ENCODE peak calls at places on chromosomes 16 and 17, in eight cellular contexts. Z, P, G, F, T, B, M and K are unnamed samples.

GRCh38 chr17:16953347-16953746 is 18.6 kb downstream of the TNFRSF13B start:
- DNase-seq in Z (no peak), P (no peak), G (no peak), F (no peak), T (no peak), B (no peak), M (no peak), K (no peak)

GRCh38 chr17:73546121-73546520 is 98.1 kb downstream of the SDK2 start:
- DNase-seq in Z (no peak), P (no peak), G (no peak), F (no peak), T (no peak), B (no peak), M (no peak), K (no peak)

GRCh38 chr17:43820759-43821158 is 12.2 kb downstream of the MPP3 start:
- DNase-seq in Z (no peak), P (no peak), G (no peak), F (no peak), T (no peak), B (no peak), M (no peak), K (no peak)

GRCh38 chr17:20202141-20202574 is 193.0 kb downstream of the SPECC1 start:
- DNase-seq in Z (no peak), P (no peak), G (no peak), F (no peak), T (no peak), B (no peak), M (no peak), K (no peak)

GRCh38 chr16:50960517-50961202 is 190.4 kb downstream of the SALL1 start:
- DNase-seq in Z (no peak), P (no peak), G (no peak), F (no peak), T (no peak), B (no peak), M (no peak), K (no peak)

GRCh38 chr16:73572135-73572534 is 524.2 kb upstream of the ZFHX3 start:
- DNase-seq in Z (no peak), P (no peak), G (peak), F (no peak), T (no peak), B (no peak), M (no peak), K (no peak)

GRCh38 chr17:21689604-21690003 is 2.7 kb upstream of the KCNJ18 start:
- DNase-seq in Z (no peak), P (peak), G (no peak), F (no peak), T (no peak), B (peak), M (peak), K (peak)

GRCh38 chr17:28749516-28750177 is 5.8 kb downstream of the TRAF4 start:
- DNase-seq in Z (no peak), P (no peak), G (no peak), F (no peak), T (no peak), B (no peak), M (no peak), K (no peak)

GRCh38 chr17:238071-238963 is 56.9 kb upstream of the DOC2B start:
- DNase-seq in Z (no peak), P (no peak), G (peak), F (no peak), T (no peak), B (no peak), M (no peak), K (no peak)

GRCh38 chr16:24736758-24737157 is 7.3 kb downstream of the TNRC6A start:
- DNase-seq in Z (no peak), P (no peak), G (no peak), F (no peak), T (no peak), B (no peak), M (no peak), K (no peak)

GRCh38 chr16:67260426-67261063 is 11.8 kb downstream of the SLC9A5 start:
- DNase-seq in Z (no peak), P (peak), G (peak), F (no peak), T (no peak), B (peak), M (peak), K (peak)

GRCh38 chr16:67541391-67542263 is 13.0 kb downstream of the RIPOR1 start:
- DNase-seq in Z (no peak), P (no peak), G (no peak), F (no peak), T (no peak), B (peak), M (no peak), K (peak)

GRCh38 chr16:25886598-25886997 is 194.8 kb downstream of the HS3ST4 start:
- DNase-seq in Z (no peak), P (no peak), G (no peak), F (no peak), T (no peak), B (no peak), M (no peak), K (no peak)

GRCh38 chr16:24635900-24636610 is 93.4 kb upstream of the TNRC6A start:
- DNase-seq in Z (no peak), P (peak), G (peak), F (no peak), T (peak), B (peak), M (peak), K (peak)

GRCh38 chr16:46730801-46731690 is 17.1 kb downstream of the MYLK3 start:
- DNase-seq in Z (no peak), P (no peak), G (no peak), F (no peak), T (no peak), B (no peak), M (no peak), K (no peak)

GRCh38 chr17:9470171-9470570 is 105.4 kb downstream of the STX8 start:
- DNase-seq in Z (no peak), P (no peak), G (no peak), F (no peak), T (no peak), B (peak), M (no peak), K (no peak)

GRCh38 chr16:66585477-66586239 is 6.4 kb downstream of the CMTM2 start:
- DNase-seq in Z (no peak), P (no peak), G (no peak), F (peak), T (no peak), B (no peak), M (no peak), K (no peak)

GRCh38 chr16:389317-389716 is 7.5 kb upstream of the PGAP6 start:
- DNase-seq in Z (no peak), P (no peak), G (no peak), F (no peak), T (no peak), B (no peak), M (no peak), K (no peak)

GRCh38 chr17:75570034-75570676 is 17.4 kb upstream of the MYO15B start:
- DNase-seq in Z (no peak), P (no peak), G (no peak), F (no peak), T (no peak), B (no peak), M (no peak), K (no peak)

GRCh38 chr16:23905027-23905426 is 69.2 kb downstream of the PRKCB start:
- DNase-seq in Z (no peak), P (no peak), G (no peak), F (peak), T (no peak), B (peak), M (peak), K (peak)

GRCh38 chr16:77877712-77878111 is 89.3 kb downstream of the VAT1L start:
- DNase-seq in Z (no peak), P (no peak), G (peak), F (no peak), T (no peak), B (peak), M (no peak), K (no peak)

GRCh38 chr17:73588291-73589095 is 55.8 kb downstream of the SDK2 start:
- DNase-seq in Z (no peak), P (no peak), G (no peak), F (no peak), T (no peak), B (no peak), M (no peak), K (no peak)

GRCh38 chr16:66387817-66388332 is 21.4 kb downstream of the CDH5 start:
- DNase-seq in Z (no peak), P (no peak), G (no peak), F (no peak), T (no peak), B (no peak), M (no peak), K (no peak)

GRCh38 chr16:20621406-20621805 is 45.2 kb upstream of the ACSM2B start:
- DNase-seq in Z (no peak), P (no peak), G (no peak), F (no peak), T (no peak), B (no peak), M (no peak), K (no peak)

GRCh38 chr17:69609495-69610315 is 195.2 kb downstream of the MAP2K6 start:
- DNase-seq in Z (no peak), P (no peak), G (no peak), F (peak), T (no peak), B (peak), M (no peak), K (peak)

GRCh38 chr16:81939164-81940067 is 71.9 kb downstream of the SDR42E1 start:
- DNase-seq in Z (no peak), P (no peak), G (no peak), F (peak), T (no peak), B (no peak), M (no peak), K (no peak)
- TF ChIP-seq CTCF in Z (no peak), P (no peak), G (no peak), F (no peak), T (no peak), B (no peak), M (no peak), K (peak)

GRCh38 chr17:36532435-36532975 is 2.2 kb downstream of the MYO19 start:
- DNase-seq in Z (no peak), P (no peak), G (no peak), F (no peak), T (no peak), B (no peak), M (no peak), K (no peak)

GRCh38 chr17:36534117-36534880 is at the start of gene MYO19:
- DNase-seq in Z (no peak), P (no peak), G (peak), F (peak), T (peak), B (peak), M (no peak), K (peak)

GRCh38 chr17:36534881-36535668 is at the start of gene PIGW:
- DNase-seq in Z (peak), P (peak), G (peak), F (peak), T (peak), B (peak), M (no peak), K (peak)

DNA sequence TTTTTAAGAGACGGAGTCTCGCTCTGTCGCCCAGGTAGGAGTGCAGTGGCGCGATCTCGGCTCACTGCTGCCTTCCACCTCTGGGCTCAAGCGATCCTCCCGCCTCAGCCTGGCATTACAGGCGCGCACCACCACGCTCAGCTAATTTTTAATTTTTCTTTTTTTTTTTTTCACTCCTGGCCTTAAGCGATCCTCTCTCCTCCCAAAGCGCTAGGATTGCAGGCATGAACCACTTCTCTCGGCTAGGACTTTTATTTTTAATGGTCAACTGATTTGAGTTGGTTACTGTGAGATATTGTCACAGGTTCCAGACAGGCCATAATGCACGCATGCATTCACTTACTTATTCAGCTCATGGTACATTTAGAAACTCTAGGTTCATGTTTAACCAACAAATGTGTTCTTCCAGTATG is 888 bp downstream of the PIGW start:
- DNase-seq in Z (no peak), P (no peak), G (no peak), F (no peak), T (no peak), B (no peak), M (no peak), K (no peak)
- TF ChIP-seq CTCF in Z (no peak), P (no peak), G (no peak), F (no peak), T (no peak), B (no peak), M (no peak), K (no peak)

DNA sequence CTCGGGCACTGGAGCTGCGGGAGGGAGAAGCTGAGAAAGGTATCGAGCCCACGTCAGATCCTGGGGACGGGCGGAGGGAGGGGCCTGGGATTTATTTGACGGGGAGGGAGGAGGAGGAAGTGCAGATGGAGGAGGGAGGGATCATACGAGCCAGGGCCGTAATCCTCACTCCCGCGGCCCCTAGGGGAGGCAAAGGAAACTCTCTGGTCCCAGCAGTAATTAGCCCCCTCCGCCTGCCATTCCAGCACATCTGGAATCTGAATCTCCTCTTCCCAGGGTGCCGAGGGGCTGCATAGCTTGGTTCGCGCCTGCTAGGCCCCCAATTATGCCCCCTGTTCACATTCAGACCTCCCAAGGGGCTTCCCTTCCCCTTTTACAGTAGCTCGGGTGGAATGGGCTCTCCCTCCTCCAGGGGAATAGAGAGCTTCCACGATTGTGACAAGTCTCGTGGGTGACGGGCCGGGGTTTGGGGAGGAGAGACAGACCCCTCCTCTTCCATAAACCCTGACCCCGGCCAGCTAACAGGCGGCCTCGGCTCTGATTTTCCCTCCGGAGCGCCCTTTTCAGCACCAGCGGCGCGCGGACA is at the start of gene SEZ6L2:
- DNase-seq in Z (no peak), P (peak), G (peak), F (peak), T (peak), B (peak), M (peak), K (peak)
- TF ChIP-seq CTCF in Z (no peak), P (peak), G (peak), F (peak), T (no peak), B (peak), M (peak), K (peak)

DNA sequence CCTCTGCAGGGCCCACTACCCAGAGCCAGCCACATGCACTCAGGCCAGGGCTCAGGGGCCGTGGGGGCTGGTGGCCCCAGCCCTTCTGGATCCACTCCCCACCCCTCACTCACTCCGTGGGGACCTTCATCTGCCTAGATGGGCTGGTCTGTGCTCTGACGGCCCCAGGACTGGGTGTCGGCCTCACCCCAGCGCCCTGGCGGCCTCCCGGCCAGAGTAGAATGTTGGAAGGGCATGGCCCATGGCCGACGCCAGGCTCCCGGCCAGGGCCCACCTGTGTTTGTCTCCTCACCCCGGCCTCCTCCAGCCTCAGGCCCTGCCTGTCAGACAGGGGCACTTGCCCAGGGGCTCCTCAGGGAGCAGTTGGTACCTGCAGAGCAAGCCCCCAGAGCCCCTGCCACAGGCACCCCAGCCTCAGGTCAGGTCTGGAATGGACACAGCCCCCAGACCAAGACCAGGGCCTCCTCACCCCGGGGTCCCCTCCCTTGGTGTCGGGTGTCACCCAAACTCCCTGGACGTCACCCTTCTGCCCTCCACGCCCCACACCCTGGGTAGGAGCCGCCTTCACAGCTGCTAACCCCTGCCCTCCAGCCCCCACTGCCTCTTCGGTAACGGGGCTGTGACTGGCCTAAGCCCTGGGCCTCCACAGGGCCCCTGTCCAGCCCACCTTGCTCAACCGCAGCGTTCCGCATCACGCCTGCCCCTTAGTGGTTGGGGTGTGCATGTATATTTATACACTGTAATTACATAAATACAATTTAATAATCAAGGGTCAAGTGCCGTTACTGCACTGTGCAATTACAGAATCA is 3.0 kb upstream of the CDH15 start:
- DNase-seq in Z (no peak), P (no peak), G (no peak), F (no peak), T (no peak), B (no peak), M (no peak), K (no peak)
- TF ChIP-seq CTCF in Z (no peak), P (no peak), G (no peak), F (no peak), T (no peak), B (no peak), M (no peak), K (peak)

GRCh38 chr17:18004901-18005305 is 32.2 kb downstream of the DRC3 start:
- DNase-seq in Z (no peak), P (no peak), G (no peak), F (no peak), T (no peak), B (no peak), M (no peak), K (no peak)
- TF ChIP-seq CTCF in Z (no peak), P (no peak), G (peak), F (peak), T (no peak), B (no peak), M (peak), K (peak)

GRCh38 chr17:67272312-67273050 is 27.5 kb upstream of the HELZ start:
- DNase-seq in Z (no peak), P (no peak), G (no peak), F (peak), T (no peak), B (peak), M (no peak), K (no peak)
- TF ChIP-seq CTCF in Z (peak), P (peak), G (no peak), F (peak), T (no peak), B (peak), M (peak), K (peak)

GRCh38 chr17:39619786-39620101 is 7.0 kb upstream of the PPP1R1B start:
- DNase-seq in Z (no peak), P (no peak), G (no peak), F (no peak), T (no peak), B (no peak), M (no peak), K (no peak)

GRCh38 chr17:39622380-39623006 is 4.3 kb upstream of the PPP1R1B start:
- DNase-seq in Z (no peak), P (no peak), G (no peak), F (no peak), T (no peak), B (no peak), M (no peak), K (no peak)

GRCh38 chr17:39624313-39624712 is 2.4 kb upstream of the PPP1R1B start:
- DNase-seq in Z (no peak), P (no peak), G (no peak), F (no peak), T (no peak), B (no peak), M (no peak), K (no peak)

GRCh38 chr17:39623356-39623950 is 3.3 kb upstream of the PPP1R1B start:
- DNase-seq in Z (peak), P (peak), G (peak), F (peak), T (peak), B (peak), M (no peak), K (peak)

GRCh38 chr17:39621523-39622379 is 5.0 kb upstream of the PPP1R1B start:
- DNase-seq in Z (peak), P (peak), G (peak), F (peak), T (peak), B (peak), M (no peak), K (peak)
- TF ChIP-seq CTCF in Z (peak), P (no peak), G (peak), F (peak), T (peak), B (peak), M (peak), K (peak)

GRCh38 chr17:81697261-81698044 is 5.7 kb upstream of the MRPL12 start:
- DNase-seq in Z (no peak), P (no peak), G (no peak), F (no peak), T (no peak), B (no peak), M (no peak), K (no peak)

GRCh38 chr17:81702934-81703746 is at the start of gene MRPL12:
- DNase-seq in Z (peak), P (peak), G (peak), F (peak), T (peak), B (peak), M (peak), K (peak)

GRCh38 chr17:81703747-81704654 is 834 bp downstream of the MRPL12 start:
- DNase-seq in Z (no peak), P (no peak), G (no peak), F (no peak), T (no peak), B (no peak), M (no peak), K (no peak)

GRCh38 chr17:81700353-81701287 is 2.5 kb upstream of the MRPL12 start:
- DNase-seq in Z (no peak), P (no peak), G (no peak), F (no peak), T (no peak), B (no peak), M (no peak), K (no peak)

DNA sequence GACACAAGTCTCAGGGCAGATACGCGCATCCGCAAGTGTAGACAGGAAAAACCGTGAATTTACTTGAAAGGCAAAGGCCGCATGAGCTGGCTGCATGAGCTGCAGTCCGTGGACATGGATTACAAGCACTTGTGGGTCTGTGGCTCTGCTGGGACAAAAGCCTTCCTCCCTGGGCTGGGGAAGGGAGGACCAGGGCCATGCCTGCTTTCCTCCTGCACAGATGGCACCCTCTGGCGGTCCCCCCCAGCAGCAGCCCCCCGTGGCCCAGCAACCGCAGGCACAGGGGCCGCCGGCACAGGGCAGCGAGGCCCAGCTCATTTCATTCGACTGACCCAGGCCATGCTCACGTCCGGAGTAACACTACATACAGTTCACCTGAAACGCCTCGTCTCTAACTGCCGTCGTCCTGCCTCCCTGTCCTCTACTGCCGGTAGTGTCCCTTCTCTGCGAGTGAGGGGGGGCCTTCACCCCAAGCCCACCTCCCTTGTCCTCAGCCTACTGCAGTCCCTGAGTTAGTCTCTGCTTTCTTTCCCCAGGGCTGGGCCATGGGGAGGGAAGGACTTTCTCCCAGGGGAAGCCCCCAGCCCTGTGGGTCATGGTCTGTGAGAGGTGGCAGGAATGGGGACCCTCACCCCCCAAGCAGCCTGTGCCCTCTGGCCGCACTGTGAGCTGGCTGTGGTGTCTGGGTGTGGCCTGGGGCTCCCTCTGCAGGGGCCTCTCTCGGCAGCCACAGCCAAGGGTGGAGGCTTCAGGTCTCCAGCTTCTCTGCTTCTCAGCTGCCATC is 1.7 kb upstream of the MRPL12 start:
- DNase-seq in Z (no peak), P (no peak), G (no peak), F (no peak), T (no peak), B (no peak), M (no peak), K (no peak)
- TF ChIP-seq CTCF in Z (no peak), P (no peak), G (no peak), F (no peak), T (no peak), B (no peak), M (no peak), K (no peak)